ENCODE peak calls at places on chromosomes 2 and 18, in nine cellular contexts. H is mammary epithelial cell, O is HepG2, L is fibroblast of lung, B is GM23248, E is PC-3, I is A673, Q is MM.1S, S is GM23338. Z is an unnamed sample.

GRCh38 chr2:128617661-128618060 is 299.0 kb upstream of the HS6ST1 start:
- DNase-seq in O (no peak), S (no peak), I (no peak), E (no peak), Q (no peak), H (no peak), L (no peak), B (no peak), Z (no peak)

GRCh38 chr18:58416704-58417683 is 211.9 kb downstream of the ALPK2 start:
- DNase-seq in H (no peak), E (peak), I (no peak), Q (no peak), S (no peak), B (peak), L (peak), O (peak), Z (no peak)

GRCh38 chr18:6482198-6482977 is 67.7 kb upstream of the L3MBTL4 start:
- DNase-seq in I (peak), B (peak), L (peak), S (peak), Q (peak), H (peak), O (peak), E (peak), Z (no peak)

GRCh38 chr2:96315400-96316071 is 9.6 kb upstream of the ITPRIPL1 start:
- DNase-seq in Q (no peak), H (no peak), E (peak), B (peak), O (peak), S (no peak), L (peak), I (peak), Z (peak)

GRCh38 chr2:203396667-203397066 is 68.5 kb downstream of the ABI2 start:
- DNase-seq in H (no peak), O (peak), I (peak), E (no peak), S (peak), Q (no peak), L (no peak), B (no peak), Z (no peak)

GRCh38 chr18:21914739-21915319 is 174.2 kb downstream of the MIB1 start:
- DNase-seq in S (peak), H (peak), L (peak), B (peak), Q (no peak), E (peak), O (peak), I (peak), Z (peak)

GRCh38 chr2:85889648-85890281 is 975 bp upstream of the ST3GAL5 start:
- DNase-seq in L (no peak), O (no peak), E (no peak), B (peak), S (no peak), Q (no peak), H (no peak), I (no peak), Z (no peak)

GRCh38 chr2:9207641-9208301 is 1.2 kb downstream of the ASAP2 start:
- DNase-seq in H (peak), O (no peak), B (peak), S (peak), I (peak), Q (peak), L (no peak), E (peak), Z (peak)

GRCh38 chr18:44229693-44230108 is 451.0 kb upstream of the SETBP1 start:
- DNase-seq in E (peak), B (peak), O (no peak), I (no peak), S (no peak), Q (no peak), H (peak), L (peak), Z (peak)

GRCh38 chr2:230938098-230938497 is 13.1 kb upstream of the GPR55 start:
- DNase-seq in I (no peak), S (no peak), B (no peak), E (no peak), L (no peak), O (no peak), H (no peak), Q (no peak), Z (no peak)

GRCh38 chr18:22398464-22398863 is 19.3 kb downstream of the CTAGE1 start:
- DNase-seq in E (no peak), B (no peak), I (peak), S (peak), O (no peak), L (no peak), H (no peak), Q (no peak), Z (peak)

GRCh38 chr2:200747668-200748618 is 63.8 kb upstream of the BZW1 start:
- DNase-seq in I (no peak), S (no peak), Q (peak), O (peak), B (no peak), H (no peak), L (peak), E (peak), Z (no peak)

GRCh38 chr2:197251163-197251562 is 59.4 kb downstream of the ANKRD44 start:
- DNase-seq in H (no peak), L (no peak), O (no peak), B (no peak), S (no peak), Q (no peak), E (no peak), I (no peak), Z (no peak)

GRCh38 chr2:48343571-48344440 is 186.1 kb upstream of the STON1 start:
- DNase-seq in O (peak), I (no peak), S (no peak), Q (peak), B (peak), L (peak), H (peak), E (peak), Z (peak)

GRCh38 chr2:18834341-18834740 is 245.0 kb upstream of the NT5C1B start:
- DNase-seq in Q (no peak), S (no peak), B (peak), O (no peak), I (no peak), H (peak), E (peak), L (peak), Z (no peak)

GRCh38 chr2:47173986-47174730 is 19.1 kb upstream of the STPG4 start:
- DNase-seq in O (no peak), E (no peak), H (peak), I (no peak), B (peak), S (no peak), L (no peak), Q (peak), Z (peak)

GRCh38 chr2:238855299-238855698 is 7.4 kb downstream of the TWIST2 start:
- DNase-seq in S (no peak), Q (no peak), E (no peak), I (no peak), H (no peak), O (no peak), B (peak), L (no peak), Z (no peak)
- H3K4me3 ChIP-seq in S (no peak), Q (no peak), E (no peak), I (no peak), H (no peak), O (no peak), B (peak), L (peak), Z (no peak)

GRCh38 chr2:208713066-208713465 is 306.5 kb downstream of the PTH2R start:
- DNase-seq in E (no peak), B (no peak), O (no peak), S (no peak), Q (no peak), H (no peak), L (no peak), I (no peak), Z (no peak)
- TF ChIP-seq EZH2 in E (no peak), B (no peak), O (no peak), S (no peak), Q (no peak), H (no peak), L (no peak), I (no peak), Z (no peak)

DNA sequence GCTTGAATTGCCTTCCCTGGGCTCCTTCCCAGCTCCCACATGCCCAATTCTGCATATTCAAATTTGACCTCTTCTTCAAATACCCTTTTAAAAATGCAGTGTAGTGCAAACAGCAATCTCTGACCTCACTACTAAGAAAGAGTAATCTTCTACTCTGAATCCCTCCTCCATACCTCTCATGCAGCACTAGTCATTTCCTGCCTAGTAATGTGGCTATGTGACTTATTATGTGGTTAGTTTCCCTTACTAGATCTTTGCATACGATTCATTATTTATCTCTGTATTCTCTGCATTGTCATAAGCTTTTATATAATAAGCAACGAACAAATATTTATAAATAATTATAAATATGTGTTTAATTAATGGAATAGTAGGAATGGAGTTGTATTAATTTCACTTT is 17.1 kb upstream of the VPS54 start:
- DNase-seq in H (peak), O (no peak), S (no peak), B (peak), E (peak), Q (peak), I (no peak), L (peak), Z (peak)
- H3K4me3 ChIP-seq in H (no peak), O (no peak), S (no peak), B (no peak), E (no peak), Q (no peak), I (no peak), L (no peak), Z (no peak)

GRCh38 chr18:499351-500229 is 911 bp downstream of the COLEC12 start:
- DNase-seq in I (peak), H (peak), B (peak), L (peak), E (peak), Q (no peak), O (peak), S (peak), Z (peak)
- TF ChIP-seq EZH2 in I (peak), H (peak), B (no peak), L (no peak), E (peak), Q (no peak), O (peak), S (peak), Z (peak)

DNA sequence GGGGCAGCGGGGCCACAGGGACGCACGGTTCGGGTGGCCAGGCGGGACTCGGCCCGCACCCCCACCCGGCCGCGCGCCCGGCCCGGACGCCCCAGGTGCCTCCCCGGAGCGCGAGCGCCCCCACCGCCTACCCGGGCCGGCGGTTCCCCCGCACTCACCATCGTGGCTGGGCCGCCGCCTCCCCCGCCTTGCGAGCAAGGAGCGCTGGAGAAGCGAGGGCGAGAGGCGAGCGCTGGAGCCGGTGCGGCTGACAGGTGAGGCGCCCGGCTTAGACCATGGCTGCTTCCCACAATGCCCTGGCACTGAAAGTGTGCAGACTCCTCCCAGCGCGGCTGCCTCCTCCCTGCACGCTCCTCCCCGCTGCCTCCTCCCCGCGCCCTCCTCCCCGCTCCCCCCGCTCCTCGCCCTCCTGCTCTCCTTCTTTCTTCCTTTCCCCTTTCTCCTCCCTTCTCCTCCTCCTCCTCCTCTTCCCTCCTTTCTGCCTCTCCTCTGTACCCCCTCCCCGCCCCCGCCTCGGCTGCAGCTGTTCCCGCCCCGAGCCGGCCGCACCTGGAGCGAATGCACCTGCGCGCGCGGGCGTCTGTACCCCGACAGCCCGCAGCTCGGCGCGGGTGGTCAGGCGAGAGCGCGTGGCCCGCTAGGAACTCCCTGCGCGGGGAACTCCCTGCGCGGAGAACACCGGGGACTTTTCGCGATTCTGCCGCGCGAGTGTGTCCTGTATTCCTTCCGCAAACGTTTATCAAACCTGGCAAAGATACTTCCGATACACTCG is at the start of gene AP1S3:
- DNase-seq in I (peak), S (peak), B (peak), L (peak), O (peak), Q (peak), H (peak), E (peak), Z (peak)
- H3K4me3 ChIP-seq in I (peak), S (peak), B (peak), L (peak), O (peak), Q (peak), H (peak), E (peak), Z (peak)

GRCh38 chr2:205640713-205641112 is 41.6 kb upstream of the NRP2 start:
- DNase-seq in E (no peak), H (no peak), L (no peak), S (no peak), Q (no peak), I (no peak), B (no peak), O (no peak), Z (no peak)

GRCh38 chr2:205633994-205634393 is 48.3 kb upstream of the NRP2 start:
- DNase-seq in H (no peak), S (no peak), L (no peak), B (peak), E (no peak), I (no peak), Q (no peak), O (no peak), Z (no peak)

GRCh38 chr2:205637779-205638503 is 44.4 kb upstream of the NRP2 start:
- DNase-seq in I (no peak), H (no peak), S (no peak), E (peak), B (peak), L (no peak), Q (no peak), O (no peak), Z (no peak)

GRCh38 chr2:205636549-205636948 is 45.8 kb upstream of the NRP2 start:
- DNase-seq in I (no peak), S (no peak), E (no peak), Q (no peak), H (no peak), O (no peak), L (no peak), B (peak), Z (no peak)

DNA sequence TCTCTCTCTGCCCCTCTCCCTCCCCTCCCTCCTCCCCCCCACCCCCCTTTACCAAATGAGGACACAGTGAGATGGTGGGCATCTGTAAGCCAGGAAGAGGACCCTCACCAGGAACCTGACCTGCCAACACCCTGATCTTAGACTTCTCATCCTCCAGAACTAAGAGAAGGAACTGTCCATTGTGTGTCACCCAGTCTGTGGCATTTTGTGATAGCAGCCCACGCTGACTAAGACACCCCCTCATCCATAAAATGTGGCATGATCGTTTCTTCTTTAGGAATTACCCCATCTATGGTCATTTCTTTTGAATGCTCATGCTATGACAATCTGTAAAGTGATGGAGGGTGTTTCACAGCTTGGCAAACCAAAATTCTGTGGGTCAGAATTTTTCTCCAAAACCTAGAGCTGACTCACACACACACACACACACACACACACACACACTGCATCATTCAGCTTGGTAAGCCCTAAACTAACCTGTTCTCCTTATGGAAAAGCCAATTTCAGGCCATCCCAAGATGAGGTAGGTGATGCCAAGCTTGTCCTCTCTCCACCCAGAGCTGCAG is 45.2 kb upstream of the NRP2 start:
- DNase-seq in L (peak), H (no peak), E (no peak), S (no peak), Q (no peak), I (no peak), B (peak), O (no peak), Z (no peak)
- TF ChIP-seq EZH2 in L (no peak), H (no peak), E (no peak), S (no peak), Q (no peak), I (no peak), B (no peak), O (no peak), Z (no peak)

GRCh38 chr2:181953773-181954537 is 31.7 kb upstream of the PPP1R1C start:
- DNase-seq in I (peak), H (peak), L (peak), B (peak), Q (peak), S (peak), O (peak), E (peak), Z (peak)
- H3K4me3 ChIP-seq in I (peak), H (no peak), L (no peak), B (peak), Q (peak), S (peak), O (peak), E (peak), Z (peak)

DNA sequence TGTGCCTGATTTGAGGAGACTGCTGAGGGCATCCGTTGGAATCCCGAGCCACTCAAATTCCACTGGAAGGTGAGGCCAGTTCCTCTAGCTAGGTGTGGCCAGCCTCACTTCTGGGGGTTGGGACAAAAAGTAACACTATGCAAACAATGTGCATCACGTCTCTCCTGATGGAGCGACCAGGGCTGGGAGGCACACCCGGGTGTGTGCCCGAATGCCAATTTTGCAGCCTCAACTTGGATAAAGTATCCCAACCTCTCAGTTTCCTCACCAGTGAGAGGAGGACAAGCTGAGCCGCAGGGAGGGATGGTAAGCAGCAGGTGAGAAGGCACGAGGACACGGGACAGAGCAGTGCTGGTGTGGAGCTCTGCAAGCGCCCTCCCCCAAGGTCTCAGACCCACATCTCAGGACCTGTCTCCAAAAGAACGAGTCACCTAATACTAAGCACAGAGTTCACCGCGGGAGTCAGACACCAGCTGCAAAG is 218.3 kb downstream of the HAUS1 start:
- DNase-seq in Q (no peak), B (no peak), L (peak), O (no peak), H (peak), S (no peak), E (peak), I (no peak), Z (no peak)
- TF ChIP-seq EZH2 in Q (no peak), B (no peak), L (no peak), O (no peak), H (no peak), S (no peak), E (no peak), I (no peak), Z (no peak)

GRCh38 chr2:152337511-152337903 is 2.5 kb downstream of the FMNL2 start:
- DNase-seq in Q (no peak), E (no peak), O (no peak), B (no peak), S (no peak), I (no peak), L (no peak), H (no peak), Z (no peak)
- H3K4me3 ChIP-seq in Q (no peak), E (peak), O (peak), B (peak), S (peak), I (peak), L (no peak), H (peak), Z (peak)

GRCh38 chr18:12405066-12405465 is 2.7 kb upstream of the PRELID3A start:
- DNase-seq in E (no peak), H (no peak), Q (no peak), O (no peak), B (peak), S (no peak), L (no peak), I (no peak), Z (no peak)

GRCh38 chr18:12408247-12408869 is 629 bp downstream of the PRELID3A start:
- DNase-seq in E (peak), B (peak), O (no peak), I (peak), H (no peak), L (peak), S (no peak), Q (peak), Z (peak)

GRCh38 chr18:12403601-12404506 is 3.9 kb upstream of the PRELID3A start:
- DNase-seq in I (peak), O (no peak), E (peak), Q (no peak), S (no peak), H (peak), L (peak), B (peak), Z (peak)

GRCh38 chr18:12409466-12409865 is 1.7 kb downstream of the PRELID3A start:
- DNase-seq in L (peak), B (peak), E (no peak), I (no peak), S (no peak), H (no peak), Q (no peak), O (no peak), Z (no peak)

DNA sequence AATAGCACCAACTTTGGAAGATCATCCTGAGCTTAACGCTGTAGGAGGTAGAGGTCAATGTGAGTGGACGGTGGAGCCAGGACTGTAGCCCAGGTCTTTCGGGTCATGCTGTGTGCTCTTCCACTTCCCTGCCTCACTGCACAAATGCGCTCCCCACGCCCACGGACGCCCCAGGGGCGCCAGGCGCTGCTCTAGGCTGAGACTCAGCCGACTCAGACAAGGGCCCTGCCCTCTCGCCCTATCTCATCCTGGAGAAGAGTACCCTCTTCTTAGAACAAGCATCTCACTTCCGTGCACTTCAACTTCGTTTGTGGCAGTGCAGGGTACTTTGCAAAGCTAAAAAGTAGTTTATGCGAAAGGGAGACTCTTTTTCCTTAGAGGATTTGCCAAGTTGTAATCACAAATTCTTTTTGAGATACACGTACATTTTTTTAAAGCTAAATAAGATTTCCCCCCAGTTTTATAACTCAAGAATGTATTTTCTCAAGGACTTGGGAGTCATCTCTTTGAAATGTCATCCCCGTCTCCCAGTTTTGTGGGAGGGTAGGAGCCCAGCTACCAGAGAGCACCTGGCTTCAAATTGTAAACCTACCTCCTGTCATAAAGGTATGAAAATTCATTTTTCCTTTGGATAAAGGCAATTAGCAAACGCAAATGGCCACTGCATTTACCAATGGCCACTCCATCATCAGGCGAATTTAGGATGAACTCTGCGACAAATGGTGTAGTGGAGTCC is 1.2 kb upstream of the PRELID3A start:
- DNase-seq in B (no peak), E (no peak), O (no peak), I (no peak), L (peak), Q (no peak), H (no peak), S (no peak), Z (no peak)
- TF ChIP-seq EZH2 in B (no peak), E (no peak), O (no peak), I (no peak), L (no peak), Q (no peak), H (no peak), S (no peak), Z (peak)

Z was measured in endothelial cell of umbilical vein.